ENCODE peak calls at places on chromosomes 6 and 20, in six cellular contexts. X is fibroblast of lung, P is left ventricle myocardium inferior, V is AG04450, Z is thyroid gland, D is ovary. H is an unnamed sample.
A peak's percentile ranks its signal among the peaks of the same experiment; 100 is the strongest.

GRCh38 chr6:80454197-80454596 is 347.7 kb downstream of the BCKDHB start:
- DNase-seq in X (peak; percentile 100), P (no peak), V (no peak), Z (peak; percentile 30), D (no peak), H (no peak)

GRCh38 chr6:71375676-71376075 is 87.1 kb downstream of the OGFRL1 start:
- DNase-seq in X (peak; percentile 61), P (no peak), V (no peak), Z (no peak), D (no peak), H (no peak)

GRCh38 chr20:57693670-57694329 is 16.0 kb downstream of the PMEPA1 start:
- DNase-seq in X (no peak), P (no peak), V (no peak), Z (no peak), D (no peak), H (no peak)

GRCh38 chr6:29011276-29011734 is 6.2 kb upstream of the ZNF311 start:
- DNase-seq in X (peak; percentile 69), P (no peak), V (no peak), Z (peak; percentile 23), D (peak; percentile 63), H (no peak)

GRCh38 chr6:36949636-36950035 is 4.9 kb upstream of the PI16 start:
- DNase-seq in X (peak; percentile 72), P (no peak), V (no peak), Z (no peak), D (no peak), H (no peak)

GRCh38 chr6:6003334-6004146 is 3.2 kb downstream of the NRN1 start:
- DNase-seq in X (no peak), P (no peak), V (no peak), Z (no peak), D (no peak), H (no peak)

GRCh38 chr20:44035924-44036323 is 121.3 kb downstream of the TOX2 start:
- DNase-seq in X (no peak), P (no peak), V (no peak), Z (no peak), D (no peak), H (no peak)

GRCh38 chr6:11236351-11236750 is 3.9 kb upstream of the NEDD9 start:
- DNase-seq in X (no peak), P (no peak), V (no peak), Z (peak; percentile 45), D (no peak), H (no peak)

GRCh38 chr20:59258103-59258705 is 42.2 kb upstream of the EDN3 start:
- DNase-seq in X (no peak), P (no peak), V (no peak), Z (no peak), D (no peak), H (no peak)

GRCh38 chr20:46967647-46968046 is 73.0 kb downstream of the EYA2 start:
- DNase-seq in X (no peak), P (no peak), V (no peak), Z (no peak), D (no peak), H (no peak)

GRCh38 chr6:167037762-167038161 is 38.6 kb downstream of the CEP43 start:
- DNase-seq in X (no peak), P (no peak), V (no peak), Z (no peak), D (no peak), H (no peak)

GRCh38 chr20:59696476-59696875 is 92.1 kb downstream of the PHACTR3 start:
- DNase-seq in X (no peak), P (no peak), V (no peak), Z (no peak), D (no peak), H (no peak)

GRCh38 chr6:7142228-7142801 is 34.6 kb downstream of the RREB1 start:
- DNase-seq in X (no peak), P (no peak), V (no peak), Z (no peak), D (no peak), H (no peak)

GRCh38 chr6:7139835-7140470 is 32.2 kb downstream of the RREB1 start:
- DNase-seq in X (no peak), P (no peak), V (no peak), Z (no peak), D (no peak), H (no peak)

GRCh38 chr6:7143161-7143974 is 35.6 kb downstream of the RREB1 start:
- DNase-seq in X (no peak), P (no peak), V (no peak), Z (peak; percentile 38), D (no peak), H (no peak)

GRCh38 chr6:7138921-7139358 is 31.2 kb downstream of the RREB1 start:
- DNase-seq in X (no peak), P (no peak), V (no peak), Z (peak; percentile 49), D (no peak), H (no peak)

GRCh38 chr6:7140631-7141366 is 33.0 kb downstream of the RREB1 start:
- DNase-seq in X (peak; percentile 73), P (peak; percentile 91), V (no peak), Z (peak; percentile 87), D (peak; percentile 91), H (no peak)
- TF ChIP-seq CTCF in X (no peak), P (no peak), V (no peak), Z (no peak), D (no peak), H (no peak)

DNA sequence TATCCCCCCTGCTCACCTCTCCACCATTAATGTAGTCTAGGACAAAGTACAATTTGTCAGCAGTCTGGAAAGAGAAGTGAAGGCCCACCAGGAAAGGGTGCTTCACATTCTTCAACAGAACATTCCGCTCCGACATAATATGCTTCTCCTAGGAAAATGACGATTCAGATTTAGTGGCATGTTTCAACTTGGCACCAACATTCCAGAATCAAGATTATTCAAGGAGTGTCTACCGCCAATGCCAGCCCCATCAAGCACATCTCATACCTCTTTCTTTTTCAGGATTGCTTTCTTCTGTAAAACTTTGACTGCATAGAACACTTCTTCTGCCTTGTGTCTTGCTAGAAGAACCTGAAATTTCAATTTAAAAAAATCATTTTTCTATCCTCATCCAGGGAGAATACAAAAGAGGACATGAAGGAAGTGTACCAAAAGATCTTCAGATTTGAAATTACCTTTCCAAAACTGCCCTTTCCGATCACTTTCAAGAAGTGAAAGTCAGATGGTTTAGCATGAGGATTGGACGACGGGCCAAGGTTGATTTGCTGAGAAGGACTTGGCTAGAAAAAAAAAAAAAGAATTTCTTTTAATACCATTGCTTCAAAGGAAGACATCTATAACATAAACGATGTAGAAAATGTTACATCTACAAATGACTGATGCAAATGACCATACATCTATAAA is 120.7 kb upstream of the SLC2A12 start:
- DNase-seq in X (no peak), P (no peak), V (no peak), Z (no peak), D (no peak), H (no peak)
- H3K4me3 ChIP-seq in X (peak overlapping the region; percentile 99), P (peak overlapping the region; percentile 86), V (peak overlapping the region; percentile 94), Z (no peak overlapping the region), D (peak overlapping the region; percentile 86), H (peak overlapping the region; percentile 34)

GRCh38 chr20:63958471-63958870 is 2.3 kb upstream of the UCKL1 start:
- DNase-seq in X (no peak), P (no peak), V (no peak), Z (no peak), D (no peak), H (no peak)

GRCh38 chr20:63957690-63958441 is 1.6 kb upstream of the UCKL1 start:
- DNase-seq in X (peak; percentile 25), P (no peak), V (no peak), Z (no peak), D (no peak), H (no peak)

GRCh38 chr20:63956664-63957003 is 418 bp upstream of the UCKL1 start:
- DNase-seq in X (no peak), P (no peak), V (no peak), Z (no peak), D (no peak), H (no peak)

GRCh38 chr20:63955846-63956663 is at the start of gene UCKL1:
- DNase-seq in X (peak; percentile 89), P (peak; percentile 92), V (peak; percentile 80), Z (peak; percentile 92), D (peak; percentile 95), H (no peak)

GRCh38 chr20:63957004-63957689 is 931 bp upstream of the UCKL1 start:
- DNase-seq in X (peak; percentile 65), P (peak; percentile 65), V (no peak), Z (peak; percentile 51), D (peak; percentile 80), H (no peak)
- TF ChIP-seq CTCF in X (no peak), P (no peak), V (peak; percentile 10), Z (no peak), D (no peak), H (no peak)

GRCh38 chr6:26322645-26323482 is 42.1 kb upstream of the BTN3A2 start:
- DNase-seq in X (peak; percentile 95), P (no peak), V (no peak), Z (peak; percentile 29), D (no peak), H (peak; percentile 74)

GRCh38 chr6:26327450-26328264 is 37.3 kb upstream of the BTN3A2 start:
- DNase-seq in X (peak; percentile 68), P (no peak), V (no peak), Z (no peak), D (peak; percentile 57), H (peak; percentile 60)

GRCh38 chr6:26321005-26321404 is 44.0 kb upstream of the BTN3A2 start:
- DNase-seq in X (no peak), P (no peak), V (no peak), Z (no peak), D (no peak), H (no peak)

GRCh38 chr6:26324295-26324727 is 40.7 kb upstream of the BTN3A2 start:
- DNase-seq in X (no peak), P (no peak), V (no peak), Z (no peak), D (no peak), H (no peak)

DNA sequence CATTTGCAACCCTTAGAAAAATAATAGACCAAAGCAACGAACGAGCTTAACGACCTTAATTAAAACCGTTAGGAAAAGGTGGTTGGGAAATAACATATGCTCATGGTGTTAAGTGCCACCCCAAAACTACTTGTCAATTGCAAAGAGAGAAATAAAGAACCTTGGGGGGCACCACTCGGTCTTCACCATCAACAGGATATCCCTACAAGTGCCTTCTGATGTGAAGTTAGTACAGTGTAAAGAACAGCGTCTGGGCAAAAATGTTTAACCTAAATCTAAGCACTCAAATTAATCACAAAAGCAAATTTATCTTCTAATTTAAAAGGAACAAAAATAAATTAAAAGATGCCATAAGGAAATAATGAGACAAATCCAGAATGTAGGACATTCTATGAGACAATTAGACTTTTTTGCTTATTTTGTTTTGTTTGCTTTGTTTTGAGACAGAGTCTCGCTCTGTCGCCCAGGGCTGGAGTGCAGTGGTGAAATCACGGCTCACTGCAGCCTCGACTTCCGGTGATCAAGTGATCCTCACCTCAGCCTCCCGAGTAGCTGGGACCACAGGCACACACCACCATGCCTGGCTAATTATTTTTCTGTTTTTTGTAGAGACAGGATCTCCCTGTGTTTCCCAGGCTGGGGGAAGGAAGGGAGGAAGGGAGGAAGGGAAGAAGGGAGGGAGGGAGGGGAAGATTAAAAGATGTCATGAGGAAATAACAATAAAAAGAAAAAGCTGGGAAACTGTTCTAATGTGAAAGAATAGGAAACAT is 41.3 kb upstream of the BTN3A2 start:
- DNase-seq in X (no peak), P (no peak), V (no peak), Z (no peak), D (no peak), H (no peak)
- H3K4me3 ChIP-seq in X (no peak overlapping the region), P (no peak overlapping the region), V (no peak overlapping the region), Z (no peak overlapping the region), D (no peak overlapping the region), H (no peak overlapping the region)

DNA sequence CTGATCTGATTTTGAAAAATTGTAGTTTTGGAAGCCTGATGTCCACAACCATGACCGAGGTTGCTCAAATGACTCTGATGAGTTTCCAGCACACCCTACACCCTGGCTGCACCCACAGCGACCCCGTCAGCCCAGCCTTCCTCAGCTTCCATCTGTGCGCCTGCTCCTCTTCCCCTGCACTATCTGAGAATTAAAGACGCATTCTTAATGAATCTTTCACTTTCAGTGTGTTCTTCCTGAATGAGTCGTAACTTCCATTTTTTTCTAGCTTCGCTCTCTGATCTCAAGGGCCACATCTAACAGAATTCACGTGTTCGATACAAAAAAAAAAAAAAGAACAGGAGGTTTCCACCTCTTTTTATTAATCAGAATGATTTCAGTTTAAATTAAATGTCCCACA is 21.3 kb upstream of the RREB1 start:
- DNase-seq in X (peak; percentile 29), P (peak; percentile 30), V (no peak), Z (no peak), D (peak; percentile 64), H (no peak)
- TF ChIP-seq CTCF in X (no peak), P (no peak), V (no peak), Z (no peak), D (no peak), H (peak; percentile 33)